ENCODE peak calls at places on chromosomes 5 and 9, in five cellular contexts. One of them, this sample, is unnamed.

GRCh38 chr9:36878986-36879982 is 154.8 kb downstream of the PAX5 start:
- DNase-seq in frontal cortex: no peak
- DNase-seq in MG63: no peak
- DNase-seq in brain pericyte: no peak
- DNase-seq in AG08396: no peak
- DNase-seq in this sample: no peak

GRCh38 chr5:131265318-131265803 is 1.5 kb downstream of the CDC42SE2 start:
- DNase-seq in frontal cortex: no peak
- DNase-seq in MG63: no peak
- DNase-seq in brain pericyte: no peak
- DNase-seq in AG08396: no peak
- DNase-seq in this sample: no peak

GRCh38 chr5:120479066-120479465 is 15.0 kb downstream of the PRR16 start:
- DNase-seq in frontal cortex: no peak
- DNase-seq in MG63: no peak
- DNase-seq in brain pericyte: no peak
- DNase-seq in AG08396: no peak
- DNase-seq in this sample: no peak

GRCh38 chr9:99490736-99491135 is 268.7 kb downstream of the SEC61B start:
- DNase-seq in frontal cortex: no peak
- DNase-seq in MG63: peak; percentile 73
- DNase-seq in brain pericyte: no peak
- DNase-seq in AG08396: peak; percentile 52
- DNase-seq in this sample: no peak

GRCh38 chr9:618478-618877 is 223.0 kb upstream of the DMRT1 start:
- DNase-seq in frontal cortex: no peak
- DNase-seq in MG63: no peak
- DNase-seq in brain pericyte: no peak
- DNase-seq in AG08396: peak; percentile 12
- DNase-seq in this sample: no peak

GRCh38 chr5:57738306-57738705 is 255.7 kb upstream of the ACTBL2 start:
- DNase-seq in frontal cortex: no peak
- DNase-seq in MG63: no peak
- DNase-seq in brain pericyte: no peak
- DNase-seq in AG08396: no peak
- DNase-seq in this sample: no peak

GRCh38 chr5:73323466-73323865 is 125.1 kb downstream of the FOXD1 start:
- DNase-seq in frontal cortex: no peak
- DNase-seq in MG63: no peak
- DNase-seq in brain pericyte: no peak
- DNase-seq in AG08396: no peak
- DNase-seq in this sample: no peak

GRCh38 chr9:127474592-127474991 is 23.3 kb downstream of the LRSAM1 start:
- DNase-seq in frontal cortex: no peak
- DNase-seq in MG63: no peak
- DNase-seq in brain pericyte: no peak
- DNase-seq in AG08396: no peak
- DNase-seq in this sample: no peak

GRCh38 chr9:3924145-3924544 is 375.7 kb downstream of the GLIS3 start:
- DNase-seq in frontal cortex: no peak
- DNase-seq in MG63: no peak
- DNase-seq in brain pericyte: no peak
- DNase-seq in AG08396: no peak
- DNase-seq in this sample: no peak

GRCh38 chr5:82885657-82886389 is 191.4 kb downstream of the TMEM167A start:
- DNase-seq in frontal cortex: no peak
- DNase-seq in MG63: no peak
- DNase-seq in brain pericyte: no peak
- DNase-seq in AG08396: no peak
- DNase-seq in this sample: no peak

GRCh38 chr5:531749-532315 is 7.6 kb upstream of the SLC9A3 start:
- DNase-seq in frontal cortex: no peak
- DNase-seq in MG63: no peak
- DNase-seq in brain pericyte: no peak
- DNase-seq in AG08396: no peak
- DNase-seq in this sample: no peak

GRCh38 chr5:89556215-89557009 is 673.4 kb upstream of the MEF2C start:
- DNase-seq in frontal cortex: no peak
- DNase-seq in MG63: peak; percentile 84
- DNase-seq in brain pericyte: peak; percentile 6
- DNase-seq in AG08396: peak; percentile 38
- DNase-seq in this sample: no peak

GRCh38 chr9:124212381-124213050 is 45.2 kb upstream of the NEK6 start:
- DNase-seq in frontal cortex: no peak
- DNase-seq in MG63: peak; percentile 27
- DNase-seq in brain pericyte: no peak
- DNase-seq in AG08396: peak; percentile 42
- DNase-seq in this sample: no peak

GRCh38 chr9:27548055-27548741 is 18.6 kb upstream of the MOB3B start:
- DNase-seq in frontal cortex: no peak
- DNase-seq in MG63: no peak
- DNase-seq in brain pericyte: no peak
- DNase-seq in AG08396: peak; percentile 20
- DNase-seq in this sample: peak; percentile 11

GRCh38 chr5:54733101-54733500 is 215.5 kb downstream of the SNX18 start:
- DNase-seq in frontal cortex: no peak
- DNase-seq in MG63: no peak
- DNase-seq in brain pericyte: no peak
- DNase-seq in AG08396: no peak
- DNase-seq in this sample: no peak

GRCh38 chr5:71932649-71933338 is 174.5 kb upstream of the MAP1B start:
- DNase-seq in frontal cortex: no peak
- DNase-seq in MG63: peak; percentile 91
- DNase-seq in brain pericyte: no peak
- DNase-seq in AG08396: peak; percentile 43
- DNase-seq in this sample: peak; percentile 78

GRCh38 chr5:56270058-56270457 is 36.9 kb upstream of the ANKRD55 start:
- DNase-seq in frontal cortex: no peak
- DNase-seq in MG63: no peak
- DNase-seq in brain pericyte: no peak
- DNase-seq in AG08396: no peak
- DNase-seq in this sample: no peak

GRCh38 chr9:129596541-129597328 is 24.2 kb downstream of the C9orf50 start:
- DNase-seq in frontal cortex: no peak
- DNase-seq in MG63: no peak
- DNase-seq in brain pericyte: peak; percentile 69
- DNase-seq in AG08396: peak; percentile 75
- DNase-seq in this sample: peak; percentile 75

GRCh38 chr9:13264788-13265187 is 14.7 kb downstream of the MPDZ start:
- DNase-seq in frontal cortex: no peak
- DNase-seq in MG63: peak; percentile 95
- DNase-seq in brain pericyte: no peak
- DNase-seq in AG08396: no peak
- DNase-seq in this sample: no peak

GRCh38 chr9:123550012-123550411 is 194.0 kb downstream of the CRB2 start:
- DNase-seq in frontal cortex: no peak
- DNase-seq in MG63: no peak
- DNase-seq in brain pericyte: no peak
- DNase-seq in AG08396: no peak
- DNase-seq in this sample: peak; percentile 23

GRCh38 chr5:129904667-129905466 is 602 bp downstream of the CHSY3 start:
- DNase-seq in frontal cortex: peak; percentile 55
- DNase-seq in MG63: peak; percentile 12
- DNase-seq in brain pericyte: no peak
- DNase-seq in AG08396: peak; percentile 53
- DNase-seq in this sample: peak; percentile 43

GRCh38 chr5:78907255-78907886 is 77.7 kb downstream of the ARSB start:
- DNase-seq in frontal cortex: no peak
- DNase-seq in MG63: peak; percentile 83
- DNase-seq in brain pericyte: peak; percentile 84
- DNase-seq in AG08396: peak; percentile 81
- DNase-seq in this sample: no peak

GRCh38 chr5:54229041-54229780 is 81.2 kb downstream of the ARL15 start:
- DNase-seq in frontal cortex: no peak
- DNase-seq in MG63: peak; percentile 39
- DNase-seq in brain pericyte: no peak
- DNase-seq in AG08396: peak; percentile 47
- DNase-seq in this sample: peak; percentile 55

GRCh38 chr5:57711946-57712345 is 229.3 kb upstream of the ACTBL2 start:
- DNase-seq in frontal cortex: no peak
- DNase-seq in MG63: no peak
- DNase-seq in brain pericyte: no peak
- DNase-seq in AG08396: no peak
- DNase-seq in this sample: no peak

GRCh38 chr9:76667521-76667957 is 96.7 kb upstream of the PCA3 start:
- DNase-seq in frontal cortex: no peak
- DNase-seq in MG63: peak; percentile 66
- DNase-seq in brain pericyte: no peak
- DNase-seq in AG08396: peak; percentile 38
- DNase-seq in this sample: no peak

GRCh38 chr5:6875376-6875775 is 162.1 kb downstream of the TENT4A start:
- DNase-seq in frontal cortex: no peak
- DNase-seq in MG63: no peak
- DNase-seq in brain pericyte: no peak
- DNase-seq in AG08396: no peak
- DNase-seq in this sample: no peak

GRCh38 chr9:5988265-5988664 is 27.2 kb downstream of the RANBP6 start:
- DNase-seq in frontal cortex: no peak
- DNase-seq in MG63: no peak
- DNase-seq in brain pericyte: no peak
- DNase-seq in AG08396: no peak
- DNase-seq in this sample: no peak

GRCh38 chr9:18473551-18474279 is at the start of gene ADAMTSL1:
- DNase-seq in frontal cortex: no peak
- DNase-seq in MG63: peak; percentile 95
- DNase-seq in brain pericyte: no peak
- DNase-seq in AG08396: peak; percentile 33
- DNase-seq in this sample: peak; percentile 76

GRCh38 chr9:135736265-135736978 is 34.4 kb downstream of the KCNT1 start:
- DNase-seq in frontal cortex: no peak
- DNase-seq in MG63: no peak
- DNase-seq in brain pericyte: no peak
- DNase-seq in AG08396: no peak
- DNase-seq in this sample: no peak

GRCh38 chr9:98326402-98327248 is 71.2 kb upstream of the TBC1D2 start:
- DNase-seq in frontal cortex: no peak
- DNase-seq in MG63: peak; percentile 24
- DNase-seq in brain pericyte: no peak
- DNase-seq in AG08396: no peak
- DNase-seq in this sample: no peak

GRCh38 chr9:34451135-34451534 is 7.2 kb downstream of the FAM219A start:
- DNase-seq in frontal cortex: no peak
- DNase-seq in MG63: no peak
- DNase-seq in brain pericyte: no peak
- DNase-seq in AG08396: no peak
- DNase-seq in this sample: peak; percentile 14

GRCh38 chr9:36263662-36264061 is 5.4 kb upstream of the GNE start:
- DNase-seq in frontal cortex: no peak
- DNase-seq in MG63: no peak
- DNase-seq in brain pericyte: no peak
- DNase-seq in AG08396: no peak
- DNase-seq in this sample: no peak